ENCODE peak calls at places on chromosome 11, in ten cellular contexts. U, N, K, E, B, T, L, V, I and A are unnamed samples. For H3K4me1, the result is how much of the 10 kb centered on the place peaks cover.

GRCh38 chr11:30583505-30584280 is 2.5 kb downstream of the MPPED2 start:
- DNase-seq in L (no peak), E (peak), V (peak), B (no peak), K (peak), T (peak), I (no peak), U (peak), N (no peak), A (peak)

GRCh38 chr11:92457250-92457649 is 232.6 kb downstream of the FAT3 start:
- DNase-seq in T (no peak), I (no peak), V (no peak), E (no peak), B (no peak), U (no peak), L (no peak), K (no peak), N (no peak), A (no peak)

GRCh38 chr11:91248199-91248807 is 976.3 kb upstream of the FAT3 start:
- DNase-seq in T (no peak), L (no peak), V (no peak), K (no peak), N (peak), B (no peak), E (no peak), I (no peak), U (no peak), A (no peak)

GRCh38 chr11:106495046-106495445 is 417.6 kb downstream of the AASDHPPT start:
- DNase-seq in L (no peak), E (no peak), N (no peak), U (no peak), B (no peak), I (peak), K (no peak), T (no peak), V (no peak), A (no peak)

GRCh38 chr11:29879560-29879959 is 137.3 kb downstream of the KCNA4 start:
- DNase-seq in E (no peak), U (no peak), T (no peak), B (no peak), I (no peak), N (no peak), K (no peak), L (no peak), V (no peak), A (no peak)

GRCh38 chr11:8328848-8329330 is 65.2 kb upstream of the LMO1 start:
- DNase-seq in N (peak), V (peak), T (peak), K (peak), U (peak), L (peak), B (peak), I (peak), E (peak), A (peak)

GRCh38 chr11:124197999-124198398 is 14.9 kb downstream of the OR10D3 start:
- DNase-seq in E (no peak), K (no peak), U (no peak), B (no peak), T (no peak), L (no peak), V (no peak), N (no peak), I (no peak), A (no peak)

GRCh38 chr11:92867913-92868619 is 101.4 kb upstream of the MTNR1B start:
- DNase-seq in B (no peak), I (peak), U (no peak), T (no peak), E (no peak), V (no peak), K (no peak), L (no peak), N (no peak), A (no peak)

GRCh38 chr11:50075856-50076255 is 43.2 kb downstream of the OR4C45 start:
- DNase-seq in K (no peak), T (no peak), N (no peak), V (no peak), I (no peak), E (no peak), B (no peak), L (no peak), U (peak), A (no peak)

GRCh38 chr11:61890536-61891330 is 612 bp downstream of the FADS3 start:
- DNase-seq in L (no peak), N (peak), V (peak), U (peak), I (no peak), E (peak), K (peak), T (peak), B (peak), A (peak)

GRCh38 chr11:45028921-45029680 is 78.4 kb upstream of the TP53I11 start:
- DNase-seq in K (no peak), V (no peak), L (no peak), E (no peak), I (no peak), B (no peak), T (peak), N (peak), U (no peak), A (no peak)

GRCh38 chr11:15885913-15886698 is 470.2 kb downstream of the SOX6 start:
- DNase-seq in T (no peak), I (no peak), V (no peak), U (no peak), E (no peak), K (no peak), N (no peak), B (no peak), L (no peak), A (no peak)

GRCh38 chr11:33376331-33377099 is 119.3 kb downstream of the HIPK3 start:
- DNase-seq in V (no peak), I (no peak), L (no peak), B (no peak), E (no peak), K (peak), T (peak), U (no peak), N (peak), A (no peak)

GRCh38 chr11:46296520-46297448 is 19.3 kb downstream of the CREB3L1 start:
- DNase-seq in U (no peak), L (peak), B (peak), N (no peak), I (no peak), K (peak), T (peak), V (no peak), E (no peak), A (peak)

GRCh38 chr11:70398834-70399680 is 728 bp downstream of the CTTN start:
- DNase-seq in N (peak), T (no peak), U (no peak), B (peak), L (no peak), E (peak), K (peak), I (no peak), V (peak), A (no peak)

GRCh38 chr11:122804796-122805195 is 33.5 kb upstream of the CRTAM start:
- DNase-seq in N (no peak), U (no peak), T (no peak), K (no peak), L (no peak), B (no peak), I (peak), E (no peak), V (no peak), A (no peak)

GRCh38 chr11:61635304-61635703 is 44.9 kb upstream of the DAGLA start:
- DNase-seq in E (no peak), N (no peak), L (no peak), I (no peak), B (no peak), U (no peak), V (no peak), K (no peak), T (no peak), A (no peak)

GRCh38 chr11:2651826-2652237 is 48.0 kb downstream of the KCNQ1OT1 start:
- DNase-seq in E (no peak), L (no peak), N (no peak), I (no peak), U (peak), V (no peak), T (no peak), K (peak), B (no peak), A (no peak)

GRCh38 chr11:123357990-123358827 is 71.9 kb upstream of the GRAMD1B start:
- DNase-seq in T (peak), U (no peak), V (no peak), L (no peak), I (no peak), K (peak), N (no peak), B (no peak), E (peak), A (no peak)

GRCh38 chr11:27028653-27029052 is 12.0 kb upstream of the BBOX1 start:
- DNase-seq in T (no peak), B (no peak), I (no peak), K (no peak), L (no peak), U (no peak), V (no peak), N (no peak), E (no peak), A (no peak)

DNA sequence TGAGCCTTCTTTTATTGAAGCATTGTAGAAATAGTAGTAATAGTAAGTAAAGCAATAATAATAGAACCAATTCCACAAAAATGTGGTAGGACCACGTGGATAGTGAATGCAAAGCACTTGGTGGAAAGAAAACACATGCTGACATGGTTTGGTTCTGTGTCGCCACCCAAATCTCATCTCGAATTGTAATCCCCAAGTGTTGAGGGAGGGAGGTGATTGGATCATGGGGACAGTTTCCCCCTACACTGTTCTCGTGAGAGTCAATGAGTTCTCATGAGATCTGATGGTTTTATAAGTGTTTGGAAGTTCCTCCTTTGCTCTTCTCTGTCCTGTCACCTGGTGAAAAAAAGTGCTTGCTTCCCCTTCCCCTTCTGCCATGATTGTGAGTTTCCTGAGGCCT is 421.9 kb upstream of the CADM1 start:
- DNase-seq in U (no peak), T (no peak), E (no peak), V (no peak), N (no peak), K (no peak), B (no peak), I (no peak), L (no peak), A (no peak)
- H3K4me1 ChIP-seq in U (under half), T (under half), E (under half), V (under half), N (half or more), K (under half), B (under half), I (under half), L (under half), A (under half)

GRCh38 chr11:76604081-76604601 is 66.4 kb downstream of the LRRC32 start:
- DNase-seq in K (no peak), U (no peak), V (peak), L (no peak), N (no peak), E (no peak), T (no peak), B (no peak), I (no peak), A (peak)
- H3K27ac ChIP-seq in K (peak), U (no peak), V (peak), L (no peak), N (no peak), E (no peak), T (peak), B (no peak), I (no peak), A (no peak)

DNA sequence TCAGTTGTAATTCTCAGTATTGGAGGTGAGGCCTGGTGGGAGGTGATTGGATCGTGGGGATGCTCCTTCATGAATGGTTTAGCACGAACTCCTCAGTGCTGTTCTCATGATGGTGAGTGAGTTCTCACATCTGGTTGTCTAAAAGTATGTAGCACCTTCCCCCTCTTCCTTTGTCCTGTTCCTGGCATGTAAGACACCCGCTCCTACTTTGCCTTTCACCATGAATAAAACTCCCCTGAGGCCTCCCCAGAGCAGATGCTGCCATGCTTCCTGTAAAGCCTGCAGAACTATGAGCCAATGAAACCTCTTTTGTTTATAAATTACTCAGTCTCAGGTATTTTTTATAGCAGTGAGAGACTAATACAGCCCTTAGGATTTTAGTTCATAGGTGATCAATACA is 191.5 kb downstream of the MAML2 start:
- DNase-seq in N (no peak), B (no peak), U (no peak), V (no peak), T (no peak), E (no peak), K (no peak), I (no peak), L (no peak), A (no peak)
- H3K4me1 ChIP-seq in N (under half), B (under half), U (under half), V (under half), T (under half), E (under half), K (under half), I (half or more), L (under half), A (under half)

GRCh38 chr11:63843042-63843441 is 4.1 kb downstream of the MARK2 start:
- DNase-seq in L (no peak), N (no peak), E (no peak), T (no peak), I (no peak), V (no peak), B (no peak), K (no peak), U (no peak), A (peak)
- H3K27ac ChIP-seq in L (no peak), N (no peak), E (peak), T (peak), I (no peak), V (no peak), B (no peak), K (peak), U (peak), A (no peak)